ENCODE peak calls at places on chromosomes 7 and 10, in five cellular contexts. M is epithelial cell of proximal tubule, X is psoas muscle, E is lower lobe of right lung, W is fibroblast of pulmonary artery. S is an unnamed sample.

GRCh38 chr7:128713794-128714193 is 25.4 kb upstream of the CALU start:
- DNase-seq in X (no peak), M (peak), W (no peak), E (no peak), S (no peak)

GRCh38 chr10:29158066-29158465 is 130.8 kb upstream of the LYZL1 start:
- DNase-seq in E (no peak), W (no peak), M (no peak), X (no peak), S (no peak)

GRCh38 chr10:37734971-37735370 is 122.4 kb downstream of the ZNF248 start:
- DNase-seq in X (no peak), W (peak), E (no peak), M (no peak), S (no peak)

GRCh38 chr10:22598488-22598887 is 115.9 kb downstream of the PIP4K2A start:
- DNase-seq in X (no peak), M (no peak), E (no peak), W (no peak), S (no peak)

GRCh38 chr7:132755538-132756481 is 179.5 kb upstream of the PLXNA4 start:
- DNase-seq in E (no peak), X (no peak), W (no peak), M (no peak), S (no peak)

GRCh38 chr10:84477370-84477769 is 149.0 kb downstream of the CCSER2 start:
- DNase-seq in E (no peak), X (no peak), M (no peak), W (no peak), S (no peak)

GRCh38 chr7:29502133-29502532 is 61.5 kb upstream of the PRR15 start:
- DNase-seq in X (no peak), M (no peak), E (no peak), W (no peak), S (no peak)

GRCh38 chr10:97550336-97551149 is 22.0 kb upstream of the ANKRD2 start:
- DNase-seq in W (no peak), M (no peak), X (peak), E (no peak), S (no peak)

GRCh38 chr10:5944389-5945202 is 32.7 kb downstream of the IL15RA start:
- DNase-seq in W (peak), M (peak), X (peak), E (peak), S (peak)

DNA sequence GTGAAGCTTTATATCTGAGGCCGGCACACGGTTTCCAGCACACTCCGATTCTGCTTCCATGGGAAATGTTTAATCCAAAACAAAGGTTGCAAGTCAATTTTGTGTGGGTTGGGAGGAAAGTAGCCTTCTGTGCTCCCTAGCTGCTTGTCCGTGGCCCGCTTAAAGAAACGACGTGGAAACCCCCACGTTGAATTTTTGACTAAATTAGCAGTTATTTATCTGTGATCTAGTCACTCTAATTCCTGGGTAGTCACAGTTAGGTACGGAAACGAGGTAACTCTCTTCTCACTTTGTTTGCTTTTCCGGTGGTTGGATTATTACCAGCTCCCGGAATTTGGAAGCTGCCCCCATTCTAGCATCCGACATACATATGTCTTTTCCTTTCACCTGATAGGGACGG is 10.0 kb upstream of the CELF2 start:
- DNase-seq in M (no peak), W (no peak), X (no peak), E (no peak), S (no peak)
- H3K4me3 ChIP-seq in M (no peak), W (no peak), X (no peak), E (no peak), S (no peak)

GRCh38 chr7:32070051-32070405 is 179 bp downstream of the PDE1C start:
- DNase-seq in M (no peak), X (no peak), W (no peak), E (no peak), S (no peak)

GRCh38 chr7:32063614-32064013 is 6.6 kb downstream of the PDE1C start:
- DNase-seq in M (no peak), E (no peak), W (no peak), X (no peak), S (no peak)

GRCh38 chr7:32068411-32068905 is 1.7 kb downstream of the PDE1C start:
- DNase-seq in W (no peak), X (no peak), M (no peak), E (no peak), S (no peak)

GRCh38 chr7:32069251-32069650 is 956 bp downstream of the PDE1C start:
- DNase-seq in M (no peak), W (no peak), E (no peak), X (no peak), S (no peak)

GRCh38 chr7:32066441-32066840 is 3.8 kb downstream of the PDE1C start:
- DNase-seq in W (no peak), M (no peak), E (no peak), X (no peak), S (no peak)
- H3K4me3 ChIP-seq in W (no peak), M (no peak), E (no peak), X (no peak), S (no peak)

GRCh38 chr10:26334932-26335573 is 103.1 kb upstream of the APBB1IP start:
- DNase-seq in W (peak), M (peak), E (peak), X (no peak), S (peak)
- H3K4me3 ChIP-seq in W (no peak), M (peak), E (peak), X (no peak), S (no peak)

DNA sequence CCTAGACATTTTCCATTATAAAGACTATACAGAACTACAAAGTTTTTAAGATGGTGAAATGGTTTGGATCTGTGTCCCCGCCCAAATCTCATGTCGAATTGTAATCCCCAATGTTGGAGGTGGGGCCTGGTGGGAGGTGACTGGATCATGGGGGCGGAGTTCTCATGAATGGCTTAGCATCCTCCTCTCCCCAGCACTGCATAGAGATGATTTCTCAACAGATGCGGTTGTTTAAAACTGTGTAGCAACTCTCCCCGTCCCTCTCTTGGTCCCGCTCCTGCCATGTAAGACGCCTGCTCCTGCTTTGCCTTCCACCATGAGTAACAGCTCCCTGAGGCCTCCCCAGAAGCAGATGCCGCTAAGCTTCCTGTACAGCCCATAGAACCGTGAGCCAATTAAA is 1.6 kb downstream of the FAM133B start:
- DNase-seq in X (no peak), E (no peak), M (no peak), W (no peak), S (no peak)
- H3K4me3 ChIP-seq in X (peak), E (peak), M (peak), W (peak), S (peak)

GRCh38 chr10:99470327-99470726 is 39.9 kb upstream of the GOT1 start:
- DNase-seq in M (no peak), W (no peak), E (no peak), X (no peak), S (no peak)

GRCh38 chr10:99466632-99467031 is 36.2 kb upstream of the GOT1 start:
- DNase-seq in W (peak), X (no peak), E (no peak), M (no peak), S (no peak)

GRCh38 chr10:99467236-99467999 is 37.0 kb upstream of the GOT1 start:
- DNase-seq in E (no peak), W (no peak), M (no peak), X (no peak), S (no peak)
- H3K4me3 ChIP-seq in E (no peak), W (no peak), M (no peak), X (no peak), S (no peak)

S was measured in skeletal muscle cell.